ENCODE peak calls at places on chromosome 9, in four cellular contexts. D is suprapubic skin, B is psoas muscle, W is heart right ventricle. P is an unnamed sample.
A peak's percentile ranks its signal among the peaks of the same experiment; 100 is the strongest.

GRCh38 chr9:130901498-130902203 is 5.0 kb upstream of the QRFP start:
- DNase-seq in B (no peak), D (no peak), W (no peak), P (no peak)

GRCh38 chr9:75462866-75463265 is 374.6 kb downstream of the OSTF1 start:
- DNase-seq in B (no peak), D (no peak), W (no peak), P (no peak)

GRCh38 chr9:113632776-113633590 is 169.5 kb downstream of the RGS3 start:
- DNase-seq in D (peak; percentile 52), W (no peak), B (no peak), P (peak; percentile 32)

GRCh38 chr9:36443581-36443980 is 43.5 kb upstream of the RNF38 start:
- DNase-seq in W (no peak), D (no peak), B (no peak), P (no peak)

GRCh38 chr9:132390966-132391365 is 15.7 kb downstream of the TTF1 start:
- DNase-seq in D (no peak), W (no peak), B (no peak), P (no peak)

GRCh38 chr9:119967867-119968535 is 598.8 kb upstream of the BRINP1 start:
- DNase-seq in D (no peak), B (no peak), W (no peak), P (no peak)

GRCh38 chr9:128972956-128973355 is 25.5 kb downstream of the NUP188 start:
- DNase-seq in B (no peak), D (no peak), W (no peak), P (no peak)

GRCh38 chr9:129544766-129545165 is 76.1 kb downstream of the C9orf50 start:
- DNase-seq in W (no peak), B (no peak), D (no peak), P (no peak)

GRCh38 chr9:14179449-14179848 is 134.5 kb downstream of the NFIB start:
- DNase-seq in B (no peak), D (no peak), W (no peak), P (no peak)

GRCh38 chr9:2093920-2094597 is 78.9 kb downstream of the SMARCA2 start:
- DNase-seq in W (no peak), D (no peak), B (no peak), P (no peak)

GRCh38 chr9:18594837-18595236 is 120.9 kb downstream of the ADAMTSL1 start:
- DNase-seq in B (no peak), W (no peak), D (no peak), P (no peak)

GRCh38 chr9:120773218-120773617 is 20.0 kb downstream of the FBXW2 start:
- DNase-seq in D (no peak), B (no peak), W (no peak), P (no peak)

GRCh38 chr9:38066907-38067610 is 2.0 kb downstream of the SHB start:
- DNase-seq in D (peak; percentile 84), B (peak; percentile 59), W (peak; percentile 57), P (peak; percentile 81)

GRCh38 chr9:129006328-129007034 is 21.6 kb downstream of the SH3GLB2 start:
- DNase-seq in W (peak; percentile 63), D (no peak), B (peak; percentile 60), P (peak; percentile 85)

GRCh38 chr9:23541976-23542375 is 284.1 kb downstream of the ELAVL2 start:
- DNase-seq in D (no peak), B (no peak), W (no peak), P (no peak)

GRCh38 chr9:110638381-110638954 is 30.1 kb upstream of the MUSK start:
- DNase-seq in B (no peak), W (no peak), D (no peak), P (no peak)

GRCh38 chr9:127721391-127721821 is 5.5 kb downstream of the TTC16 start:
- DNase-seq in D (no peak), W (no peak), B (no peak), P (no peak)
- H3K4me1 ChIP-seq in D (peaks cover 22% of the 10 kb centered on the region), W (no peaks in the 10 kb centered on the region), B (peaks cover 3% of the 10 kb centered on the region), P (no peaks in the 10 kb centered on the region)

GRCh38 chr9:121884057-121884512 is 209.0 kb downstream of the TTLL11 start:
- DNase-seq in W (no peak), D (no peak), B (no peak), P (no peak)

GRCh38 chr9:121885345-121885901 is 207.7 kb downstream of the TTLL11 start:
- DNase-seq in B (no peak), W (no peak), D (no peak), P (no peak)

GRCh38 chr9:121880343-121880742 is 212.8 kb downstream of the TTLL11 start:
- DNase-seq in B (no peak), D (no peak), W (no peak), P (no peak)

GRCh38 chr9:121883281-121884056 is 209.6 kb downstream of the TTLL11 start:
- DNase-seq in B (no peak), W (no peak), D (no peak), P (no peak)

DNA sequence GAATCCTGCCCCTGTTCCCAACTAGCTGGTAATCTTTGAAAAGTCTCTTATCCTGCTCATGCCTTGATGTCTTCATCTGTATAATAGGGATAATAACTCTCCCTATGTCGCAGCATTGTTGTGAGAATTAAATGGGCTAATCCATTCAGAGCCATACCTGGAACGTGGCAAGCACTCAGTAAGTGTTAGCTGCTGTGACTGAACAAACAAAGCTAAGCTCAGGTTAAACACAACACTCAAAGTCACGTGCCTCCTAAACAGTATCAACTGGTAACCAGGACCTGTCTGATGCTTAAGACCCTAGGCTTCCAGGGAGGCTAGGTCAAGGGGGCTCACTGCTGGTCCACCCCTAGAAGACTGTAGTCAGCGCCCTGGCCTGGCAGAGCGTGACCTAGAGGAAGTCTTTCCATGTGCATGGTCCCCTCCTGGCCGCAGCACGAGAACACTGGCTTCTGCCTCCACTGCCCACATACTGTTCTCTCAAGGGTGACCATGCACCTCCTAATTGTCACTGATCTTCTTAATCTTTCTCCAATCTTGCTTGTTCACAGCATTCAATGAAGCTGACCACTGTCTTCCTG is 211.1 kb downstream of the TTLL11 start:
- DNase-seq in D (no peak), B (no peak), W (no peak), P (no peak)
- H3K4me3 ChIP-seq in D (no peak overlapping the region), B (no peak overlapping the region), W (no peak overlapping the region), P (no peak overlapping the region)

DNA sequence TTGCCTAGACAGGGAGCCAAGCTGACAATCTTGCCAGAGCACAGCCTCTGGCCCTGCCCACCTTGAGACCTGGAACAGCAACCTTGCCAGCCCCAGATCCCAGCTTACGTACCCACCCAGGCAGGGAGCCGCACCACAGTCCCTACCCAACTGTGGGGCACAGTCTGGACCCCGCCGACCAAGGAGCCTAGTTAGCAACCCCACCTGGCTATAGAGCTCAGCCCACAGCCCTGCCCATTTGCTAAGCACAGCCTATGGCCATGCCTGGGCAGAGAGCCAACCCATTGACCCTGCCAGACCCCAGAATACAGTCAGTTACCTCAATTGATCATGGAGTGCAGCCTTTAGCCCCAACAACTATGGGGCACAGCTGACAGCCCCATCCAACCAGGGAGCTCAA is 97.9 kb upstream of the SH3GL2 start:
- DNase-seq in W (peak; percentile 8), B (no peak), D (peak; percentile 41), P (peak; percentile 30)
- H3K9me3 ChIP-seq in W (no peaks in the 10 kb centered on the region), B (no peaks in the 10 kb centered on the region), D (no peaks in the 10 kb centered on the region), P (no peaks in the 10 kb centered on the region)

DNA sequence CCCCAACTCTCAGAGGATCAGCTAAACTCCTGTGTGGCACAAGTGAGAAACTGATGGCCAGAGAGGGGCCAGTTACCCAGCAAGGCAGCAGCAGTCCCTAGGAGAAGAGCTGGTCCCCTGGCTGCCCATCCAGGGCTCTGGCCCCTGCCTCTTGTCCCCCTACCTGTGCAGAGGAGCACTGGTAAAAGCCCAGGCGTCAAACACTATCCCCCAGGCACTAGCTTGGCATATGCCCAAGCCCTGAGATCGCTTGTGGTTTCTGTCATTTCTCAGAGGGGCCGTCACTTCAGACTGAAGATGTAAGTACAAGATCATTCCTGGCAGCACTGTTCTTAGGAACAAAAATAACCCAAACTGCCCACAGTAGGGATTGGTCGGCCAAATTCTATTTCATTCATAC is 53.9 kb downstream of the COL15A1 start:
- DNase-seq in B (no peak), D (no peak), W (no peak), P (no peak)
- H3K4me1 ChIP-seq in B (peaks cover 11% of the 10 kb centered on the region), D (peaks cover 44% of the 10 kb centered on the region), W (peaks cover 26% of the 10 kb centered on the region), P (no peaks in the 10 kb centered on the region)

DNA sequence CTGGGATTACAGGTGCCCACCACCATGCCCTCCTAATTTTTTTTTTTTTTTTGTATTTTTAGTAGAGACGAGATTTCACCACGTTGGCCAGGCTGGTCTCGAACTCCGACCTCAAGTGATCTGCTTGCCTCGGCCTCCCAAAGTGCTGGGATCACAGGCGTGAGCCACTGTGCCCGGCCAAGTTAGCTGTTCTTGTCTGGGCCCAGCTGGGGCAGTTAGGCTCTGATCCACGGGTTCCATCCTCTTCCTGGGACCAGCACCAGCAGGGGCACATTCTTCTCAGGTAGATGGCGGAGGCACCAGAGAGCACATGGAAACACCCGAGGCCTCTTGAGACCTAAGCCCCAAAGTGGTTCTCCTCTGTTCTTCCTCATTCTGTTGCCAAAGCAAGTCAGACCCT is 281.6 kb downstream of the PBX3 start:
- DNase-seq in D (no peak), B (no peak), W (no peak), P (peak; percentile 38)
- H3K4me3 ChIP-seq in D (no peak overlapping the region), B (no peak overlapping the region), W (no peak overlapping the region), P (no peak overlapping the region)

GRCh38 chr9:96766199-96766598 is 11.7 kb downstream of the ZNF510 start:
- DNase-seq in W (no peak), D (no peak), B (no peak), P (no peak)
- H3K9me3 ChIP-seq in W (peaks cover 100% of the 10 kb centered on the region), D (peaks cover 70% of the 10 kb centered on the region), B (peaks cover 96% of the 10 kb centered on the region), P (peaks cover 13% of the 10 kb centered on the region)

P was measured in aorta.